ENCODE peak calls at places on chromosomes 2 and 18, in seven cellular contexts. C is sciatic nerve, P is epithelial cell of esophagus, V is ureter, G is HS-27A, H is iris pigment epithelial cell, Y is WTC11. U is an unnamed sample.

GRCh38 chr2:104701471-104701911 is 152.4 kb upstream of the POU3F3 start:
- DNase-seq in Y (no peak), G (no peak), P (no peak), H (no peak), C (no peak), V (no peak), U (no peak)

GRCh38 chr18:58484989-58485962 is 143.6 kb downstream of the ALPK2 start:
- DNase-seq in C (no peak), P (peak), Y (peak), H (no peak), V (no peak), G (no peak), U (no peak)

GRCh38 chr2:189402932-189403331 is 38.3 kb upstream of the WDR75 start:
- DNase-seq in H (peak), P (peak), C (no peak), Y (no peak), G (no peak), V (no peak), U (peak)

GRCh38 chr2:176582183-176582582 is 312.9 kb downstream of the MTX2 start:
- DNase-seq in V (no peak), G (no peak), P (no peak), Y (no peak), C (no peak), H (no peak), U (no peak)

GRCh38 chr2:7744827-7745226 is 827.6 kb downstream of the RNF144A start:
- DNase-seq in Y (no peak), H (no peak), P (peak), V (no peak), C (no peak), G (no peak), U (peak)

GRCh38 chr2:70118798-70119454 is 31.6 kb downstream of the PCBP1 start:
- DNase-seq in Y (peak), C (no peak), V (no peak), G (no peak), H (no peak), P (no peak), U (no peak)

GRCh38 chr18:54772081-54772480 is 56.2 kb upstream of the RAB27B start:
- DNase-seq in Y (no peak), V (no peak), G (no peak), H (no peak), P (no peak), C (no peak), U (peak)

GRCh38 chr2:39663187-39663930 is 2.4 kb upstream of the TMEM178A start:
- DNase-seq in Y (no peak), P (no peak), C (no peak), G (no peak), V (no peak), H (peak), U (no peak)

GRCh38 chr18:2494921-2495320 is 76.4 kb downstream of the METTL4 start:
- DNase-seq in P (no peak), H (peak), Y (no peak), V (no peak), C (no peak), G (no peak), U (no peak)

GRCh38 chr2:21194828-21195227 is 71.1 kb downstream of the TDRD15 start:
- DNase-seq in V (no peak), G (no peak), C (no peak), Y (no peak), P (no peak), H (no peak), U (no peak)

GRCh38 chr2:203900298-203900697 is 32.7 kb downstream of the CTLA4 start:
- DNase-seq in P (no peak), G (no peak), H (no peak), Y (no peak), V (no peak), C (no peak), U (no peak)

GRCh38 chr2:118046628-118047210 is 32.8 kb upstream of the CCDC93 start:
- DNase-seq in H (peak), V (no peak), G (no peak), C (no peak), Y (no peak), P (peak), U (peak)

GRCh38 chr2:33395660-33396249 is 80.7 kb upstream of the RASGRP3 start:
- DNase-seq in V (no peak), G (no peak), C (no peak), H (peak), Y (peak), P (peak), U (peak)

GRCh38 chr2:40448476-40449079 is 3.3 kb downstream of the SLC8A1 start:
- DNase-seq in G (no peak), P (peak), C (no peak), Y (no peak), V (no peak), H (peak), U (peak)

GRCh38 chr2:66575625-66576371 is 140.9 kb downstream of the MEIS1 start:
- DNase-seq in C (peak), V (peak), Y (peak), G (no peak), P (peak), H (no peak), U (peak)

GRCh38 chr2:141341444-141341843 is 789.4 kb downstream of the LRP1B start:
- DNase-seq in Y (no peak), H (peak), V (no peak), G (peak), P (peak), C (no peak), U (peak)

GRCh38 chr2:96359310-96359709 is 23.7 kb downstream of the NCAPH start:
- DNase-seq in Y (no peak), G (no peak), P (no peak), V (no peak), C (peak), H (no peak), U (no peak)

GRCh38 chr2:196737046-196737445 is 62.4 kb downstream of the GTF3C3 start:
- DNase-seq in H (no peak), Y (no peak), C (no peak), P (no peak), V (no peak), G (no peak), U (no peak)